ENCODE peak calls at places on chromosome X, in six cellular contexts. F is GM20000, W is progenitor cell of endocrine pancreas, T is hepatic stellate cell, J is H7, L is WTC11. R is an unnamed sample.

GRCh38 chrX:11059923-11060322 is 51.2 kb upstream of the HCCS start:
- DNase-seq in F (no peak), W (no peak), T (no peak), J (no peak), L (no peak), R (no peak)

GRCh38 chrX:45762699-45763647 is 562.3 kb upstream of the DIPK2B start:
- DNase-seq in F (no peak), W (no peak), T (no peak), J (no peak), L (no peak), R (no peak)

GRCh38 chrX:35101901-35102300 is 159.3 kb downstream of the FAM47B start:
- DNase-seq in F (no peak), W (no peak), T (no peak), J (no peak), L (no peak), R (no peak)

GRCh38 chrX:39762266-39762841 is 335.4 kb downstream of the BCOR start:
- DNase-seq in F (no peak), W (no peak), T (no peak), J (no peak), L (no peak), R (no peak)

GRCh38 chrX:617891-618290 is 12.7 kb upstream of the SHOX start:
- DNase-seq in F (no peak), W (no peak), T (no peak), J (no peak), L (no peak), R (no peak)

GRCh38 chrX:101658661-101659477 is 781 bp downstream of the ARMCX2 start:
- DNase-seq in F (peak), W (peak), T (peak), J (peak), L (peak), R (peak)

GRCh38 chrX:80216086-80216485 is 201.5 kb downstream of the TBX22 start:
- DNase-seq in F (no peak), W (no peak), T (no peak), J (no peak), L (no peak), R (no peak)

GRCh38 chrX:13938053-13938765 is 91.5 kb downstream of the GEMIN8 start:
- DNase-seq in F (peak), W (peak), T (peak), J (peak), L (peak), R (peak)

GRCh38 chrX:114500622-114501021 is 83.3 kb upstream of the HTR2C start:
- DNase-seq in F (no peak), W (no peak), T (no peak), J (peak), L (no peak), R (no peak)

GRCh38 chrX:40521868-40522450 is 58.8 kb upstream of the ATP6AP2 start:
- DNase-seq in F (no peak), W (no peak), T (no peak), J (no peak), L (no peak), R (no peak)

GRCh38 chrX:38820751-38821150 is 19.5 kb downstream of the MID1IP1 start:
- DNase-seq in F (no peak), W (no peak), T (no peak), J (no peak), L (no peak), R (no peak)

GRCh38 chrX:153690466-153690865 is 2.7 kb downstream of the SLC6A8 start:
- DNase-seq in F (no peak), W (no peak), T (no peak), J (no peak), L (no peak), R (no peak)

GRCh38 chrX:44903842-44904530 is 31.0 kb downstream of the KDM6A start:
- DNase-seq in F (no peak), W (no peak), T (no peak), J (no peak), L (no peak), R (no peak)

GRCh38 chrX:65667503-65668355 is at the start of gene MSN:
- DNase-seq in F (peak), W (peak), T (peak), J (peak), L (peak), R (peak)

GRCh38 chrX:37599735-37600134 is 28.3 kb downstream of the LANCL3 start:
- DNase-seq in F (no peak), W (no peak), T (no peak), J (no peak), L (no peak), R (no peak)

GRCh38 chrX:121958886-121959285 is 911.5 kb downstream of the GLUD2 start:
- DNase-seq in F (no peak), W (no peak), T (no peak), J (no peak), L (no peak), R (no peak)

GRCh38 chrX:50770702-50771101 is 43.3 kb downstream of the SHROOM4 start:
- DNase-seq in F (no peak), W (no peak), T (no peak), J (no peak), L (no peak), R (no peak)

GRCh38 chrX:1385251-1385794 is 6.6 kb downstream of the SLC25A6 start:
- DNase-seq in F (no peak), W (no peak), T (no peak), J (peak), L (peak), R (no peak)

GRCh38 chrX:140733766-140734342 is 24.3 kb downstream of the LINC00632 start:
- DNase-seq in F (peak), W (no peak), T (peak), J (peak), L (peak), R (peak)

GRCh38 chrX:135396566-135396965 is 25.2 kb upstream of the SMIM10L2A start:
- DNase-seq in F (no peak), W (no peak), T (no peak), J (no peak), L (no peak), R (no peak)

GRCh38 chrX:45849261-45849660 is 648.6 kb upstream of the DIPK2B start:
- DNase-seq in F (peak), W (no peak), T (peak), J (peak), L (no peak), R (peak)

GRCh38 chrX:150767045-150767395 is 73.8 kb downstream of the MTMR1 start:
- DNase-seq in F (no peak), W (no peak), T (no peak), J (peak), L (no peak), R (no peak)

GRCh38 chrX:35098419-35098818 is 155.8 kb downstream of the FAM47B start:
- DNase-seq in F (no peak), W (no peak), T (no peak), J (no peak), L (no peak), R (no peak)

GRCh38 chrX:47176101-47176740 is 17.4 kb upstream of the UBA1 start:
- DNase-seq in F (no peak), W (no peak), T (no peak), J (peak), L (no peak), R (no peak)

R was measured in retina.